ENCODE peak calls at places on chromosomes 5 and 9, in seven cellular contexts. N is neuronal stem cell, H is GM23338, F is H1, C is heart right ventricle, A is uterus, T is HepG2. Q is an unnamed sample.

GRCh38 chr9:126334626-126335621 is 8.3 kb downstream of the MVB12B start:
- DNase-seq in N (no peak), H (no peak), F (no peak), C (no peak), A (no peak), T (peak), Q (no peak)

GRCh38 chr9:23492126-23493002 is 333.7 kb downstream of the ELAVL2 start:
- DNase-seq in N (peak), H (peak), F (peak), C (no peak), A (no peak), T (peak), Q (no peak)

GRCh38 chr9:11618241-11618805 is 1005.5 kb upstream of the PTPRD start:
- DNase-seq in N (no peak), H (peak), F (no peak), C (no peak), A (no peak), T (no peak), Q (no peak)

GRCh38 chr9:69104830-69105527 is 69.1 kb upstream of the TJP2 start:
- DNase-seq in N (no peak), H (peak), F (peak), C (no peak), A (no peak), T (peak), Q (no peak)

GRCh38 chr5:16733597-16733996 is 116.8 kb upstream of the RETREG1 start:
- DNase-seq in N (no peak), H (peak), F (no peak), C (no peak), A (no peak), T (no peak), Q (peak)

GRCh38 chr5:80805038-80805437 is 150.3 kb upstream of the DHFR start:
- DNase-seq in N (no peak), H (no peak), F (no peak), C (no peak), A (no peak), T (no peak), Q (no peak)

GRCh38 chr5:114695292-114695904 is 333.5 kb downstream of the KCNN2 start:
- DNase-seq in N (no peak), H (no peak), F (no peak), C (no peak), A (no peak), T (no peak), Q (no peak)

GRCh38 chr5:99973779-99974178 is 561.4 kb upstream of the FAM174A start:
- DNase-seq in N (no peak), H (no peak), F (no peak), C (no peak), A (no peak), T (no peak), Q (no peak)

GRCh38 chr5:176611435-176611834 is 1.5 kb upstream of the GPRIN1 start:
- DNase-seq in N (peak), H (peak), F (no peak), C (peak), A (peak), T (peak), Q (no peak)

GRCh38 chr5:15550502-15551115 is 50.6 kb downstream of the FBXL7 start:
- DNase-seq in N (no peak), H (peak), F (no peak), C (no peak), A (no peak), T (no peak), Q (no peak)

GRCh38 chr5:86447362-86447761 is 170.4 kb upstream of the COX7C start:
- DNase-seq in N (no peak), H (no peak), F (no peak), C (no peak), A (no peak), T (no peak), Q (no peak)

GRCh38 chr5:38929838-38930237 is 84.0 kb downstream of the OSMR start:
- DNase-seq in N (no peak), H (no peak), F (no peak), C (no peak), A (no peak), T (no peak), Q (no peak)

GRCh38 chr9:135879619-135880018 is 27.7 kb downstream of the CAMSAP1 start:
- DNase-seq in N (no peak), H (no peak), F (no peak), C (no peak), A (no peak), T (no peak), Q (no peak)

GRCh38 chr9:131100445-131100844 is 4.1 kb downstream of the AIF1L start:
- DNase-seq in N (no peak), H (peak), F (no peak), C (no peak), A (no peak), T (no peak), Q (no peak)

GRCh38 chr5:84378420-84378819 is 6.3 kb downstream of the EDIL3 start:
- DNase-seq in N (no peak), H (no peak), F (no peak), C (no peak), A (no peak), T (no peak), Q (no peak)

GRCh38 chr5:74424162-74424868 is 216.2 kb downstream of the ENC1 start:
- DNase-seq in N (no peak), H (no peak), F (no peak), C (no peak), A (no peak), T (peak), Q (no peak)

GRCh38 chr5:125607018-125607417 is 816.2 kb upstream of the GRAMD2B start:
- DNase-seq in N (no peak), H (no peak), F (no peak), C (no peak), A (no peak), T (no peak), Q (no peak)

GRCh38 chr9:84711398-84711777 is 41.9 kb downstream of the NTRK2 start:
- DNase-seq in N (no peak), H (no peak), F (no peak), C (no peak), A (no peak), T (no peak), Q (no peak)

GRCh38 chr5:168179185-168179584 is 112.3 kb upstream of the WWC1 start:
- DNase-seq in N (no peak), H (no peak), F (no peak), C (no peak), A (no peak), T (no peak), Q (no peak)

GRCh38 chr9:120490888-120491595 is 88.9 kb downstream of the CDK5RAP2 start:
- DNase-seq in N (no peak), H (peak), F (no peak), C (no peak), A (no peak), T (no peak), Q (no peak)

GRCh38 chr9:75083188-75083976 is 4.6 kb downstream of the NMRK1 start:
- DNase-seq in N (no peak), H (peak), F (no peak), C (peak), A (no peak), T (peak), Q (peak)

GRCh38 chr9:125433461-125434001 is 171.9 kb downstream of the GAPVD1 start:
- DNase-seq in N (no peak), H (no peak), F (no peak), C (no peak), A (no peak), T (no peak), Q (no peak)

GRCh38 chr5:152288499-152288898 is 116.6 kb downstream of the NMUR2 start:
- DNase-seq in N (no peak), H (no peak), F (no peak), C (peak), A (peak), T (no peak), Q (no peak)

GRCh38 chr5:20615888-20616563 is 628.0 kb upstream of the CDH18 start:
- DNase-seq in N (no peak), H (peak), F (no peak), C (no peak), A (no peak), T (no peak), Q (no peak)

GRCh38 chr9:69079186-69079585 is 43.6 kb downstream of the FXN start:
- DNase-seq in N (no peak), H (no peak), F (no peak), C (no peak), A (no peak), T (no peak), Q (no peak)

GRCh38 chr9:70406446-70406862 is 8.0 kb downstream of the KLF9 start:
- DNase-seq in N (no peak), H (peak), F (no peak), C (no peak), A (peak), T (no peak), Q (no peak)

GRCh38 chr5:134132372-134133212 is 18.1 kb downstream of the TCF7 start:
- DNase-seq in N (no peak), H (peak), F (no peak), C (no peak), A (no peak), T (no peak), Q (peak)

GRCh38 chr5:90632799-90633198 is 74.2 kb downstream of the ADGRV1 start:
- DNase-seq in N (no peak), H (peak), F (no peak), C (no peak), A (no peak), T (no peak), Q (no peak)

GRCh38 chr5:39137391-39138181 is 63.4 kb upstream of the RICTOR start:
- DNase-seq in N (no peak), H (peak), F (no peak), C (no peak), A (no peak), T (no peak), Q (no peak)

GRCh38 chr9:14373319-14373632 is 59.3 kb upstream of the NFIB start:
- DNase-seq in N (no peak), H (no peak), F (no peak), C (no peak), A (no peak), T (no peak), Q (no peak)

GRCh38 chr5:58622884-58623871 is 40.3 kb downstream of the RAB3C start:
- DNase-seq in N (peak), H (no peak), F (no peak), C (no peak), A (no peak), T (no peak), Q (no peak)

GRCh38 chr5:52804359-52804758 is 16.6 kb downstream of the ITGA1 start:
- DNase-seq in N (no peak), H (no peak), F (no peak), C (no peak), A (no peak), T (no peak), Q (no peak)

GRCh38 chr5:160363661-160364060 is 6.8 kb downstream of the C1QTNF2 start:
- DNase-seq in N (peak), H (no peak), F (no peak), C (no peak), A (no peak), T (no peak), Q (no peak)

GRCh38 chr9:110143969-110144545 is 63.9 kb downstream of the C9orf152 start:
- DNase-seq in N (no peak), H (no peak), F (no peak), C (no peak), A (no peak), T (no peak), Q (no peak)

GRCh38 chr5:150112211-150113046 is 26.1 kb upstream of the CSF1R start:
- DNase-seq in N (peak), H (no peak), F (no peak), C (peak), A (peak), T (no peak), Q (no peak)

GRCh38 chr5:77266291-77266690 is 55.8 kb downstream of the PDE8B start:
- DNase-seq in N (no peak), H (no peak), F (no peak), C (no peak), A (no peak), T (no peak), Q (no peak)

GRCh38 chr9:135447126-135447525 is 32.5 kb upstream of the PPP1R26 start:
- DNase-seq in N (no peak), H (no peak), F (no peak), C (no peak), A (no peak), T (no peak), Q (no peak)

GRCh38 chr5:1429501-1429900 is 15.7 kb downstream of the SLC6A3 start:
- DNase-seq in N (no peak), H (no peak), F (no peak), C (no peak), A (no peak), T (no peak), Q (peak)

GRCh38 chr9:38362912-38363588 is 29.5 kb upstream of the ALDH1B1 start:
- DNase-seq in N (peak), H (peak), F (no peak), C (no peak), A (peak), T (peak), Q (no peak)

GRCh38 chr9:112555844-112556482 is 69.3 kb downstream of the KIAA1958 start:
- DNase-seq in N (no peak), H (no peak), F (no peak), C (no peak), A (no peak), T (peak), Q (no peak)

GRCh38 chr9:112556497-112557085 is 70.0 kb downstream of the KIAA1958 start:
- DNase-seq in N (no peak), H (no peak), F (no peak), C (no peak), A (no peak), T (no peak), Q (no peak)

GRCh38 chr9:112559629-112560413 is 73.2 kb downstream of the KIAA1958 start:
- DNase-seq in N (no peak), H (no peak), F (no peak), C (no peak), A (no peak), T (no peak), Q (no peak)

GRCh38 chr9:112558476-112558875 is 71.8 kb downstream of the KIAA1958 start:
- DNase-seq in N (no peak), H (no peak), F (no peak), C (no peak), A (no peak), T (no peak), Q (no peak)

DNA sequence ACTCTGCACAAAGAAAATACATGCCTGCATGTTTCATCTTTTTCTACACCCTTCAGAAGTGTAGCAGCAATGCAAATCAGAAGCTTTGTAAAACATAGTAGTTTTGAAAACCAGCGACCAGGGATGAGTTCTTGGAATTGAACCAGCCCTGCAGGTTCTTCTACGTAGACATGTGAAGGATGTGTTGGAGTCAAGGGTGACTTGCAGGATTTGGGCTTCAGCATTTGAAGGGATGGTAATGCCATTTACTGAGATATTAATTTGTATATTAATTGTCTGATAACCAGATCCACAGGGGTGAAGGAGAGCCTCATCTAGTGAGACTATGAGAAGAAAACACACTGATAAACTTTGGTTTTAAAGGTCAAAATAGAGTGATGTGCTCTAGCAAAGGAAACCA is 72.4 kb downstream of the KIAA1958 start:
- DNase-seq in N (no peak), H (no peak), F (no peak), C (no peak), A (no peak), T (no peak), Q (no peak)
- H3K4me3 ChIP-seq in N (no peak), H (no peak), F (no peak), C (no peak), A (no peak), T (no peak), Q (no peak)

DNA sequence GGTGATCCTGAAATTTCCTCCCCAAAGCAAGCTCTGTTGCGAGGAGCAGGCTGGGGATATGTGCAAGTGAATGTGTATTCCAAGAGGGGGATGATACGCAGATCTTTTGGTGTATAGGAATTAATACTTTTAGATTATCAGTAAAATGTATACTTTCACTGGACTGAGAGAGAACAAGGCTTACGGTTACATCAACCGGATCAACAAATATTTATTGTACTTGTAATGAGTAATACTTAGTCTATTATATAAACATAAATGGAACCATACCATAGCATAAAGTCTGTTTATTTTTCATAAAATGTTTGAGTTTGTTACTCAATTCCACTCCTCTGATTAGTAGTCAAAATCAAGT is 659 bp upstream of the PRKAA1 start:
- DNase-seq in N (no peak), H (no peak), F (no peak), C (no peak), A (no peak), T (no peak), Q (no peak)
- H3K27ac ChIP-seq in N (no peak), H (peak), F (peak), C (peak), A (peak), T (peak), Q (peak)

GRCh38 chr5:127830157-127830556 is 127.0 kb downstream of the CCDC192 start:
- DNase-seq in N (no peak), H (no peak), F (no peak), C (no peak), A (no peak), T (no peak), Q (no peak)

GRCh38 chr5:127833999-127834953 is 131.1 kb downstream of the CCDC192 start:
- DNase-seq in N (no peak), H (no peak), F (no peak), C (no peak), A (no peak), T (no peak), Q (no peak)

GRCh38 chr5:127827451-127827850 is 124.3 kb downstream of the CCDC192 start:
- DNase-seq in N (no peak), H (no peak), F (no peak), C (no peak), A (no peak), T (no peak), Q (no peak)

GRCh38 chr5:127830829-127831598 is 127.8 kb downstream of the CCDC192 start:
- DNase-seq in N (no peak), H (no peak), F (no peak), C (no peak), A (no peak), T (no peak), Q (no peak)

GRCh38 chr5:127832057-127832456 is 128.9 kb downstream of the CCDC192 start:
- DNase-seq in N (no peak), H (no peak), F (no peak), C (no peak), A (no peak), T (no peak), Q (no peak)
- H3K4me3 ChIP-seq in N (no peak), H (no peak), F (no peak), C (no peak), A (no peak), T (no peak), Q (no peak)

GRCh38 chr5:166594552-166594951 is 1696.9 kb upstream of the WWC1 start:
- DNase-seq in N (no peak), H (no peak), F (no peak), C (no peak), A (no peak), T (no peak), Q (no peak)

GRCh38 chr5:166596043-166596442 is 1695.4 kb upstream of the WWC1 start:
- DNase-seq in N (no peak), H (no peak), F (no peak), C (no peak), A (no peak), T (no peak), Q (no peak)

GRCh38 chr5:166595274-166595951 is 1696.0 kb upstream of the WWC1 start:
- DNase-seq in N (no peak), H (peak), F (no peak), C (no peak), A (no peak), T (no peak), Q (no peak)
- H3K27ac ChIP-seq in N (no peak), H (no peak), F (no peak), C (no peak), A (no peak), T (no peak), Q (no peak)

GRCh38 chr9:73093740-73094379 is 57.8 kb upstream of the ANXA1 start:
- DNase-seq in N (no peak), H (no peak), F (no peak), C (no peak), A (no peak), T (no peak), Q (no peak)
- H3K4me3 ChIP-seq in N (no peak), H (no peak), F (no peak), C (peak), A (no peak), T (peak), Q (no peak)

GRCh38 chr5:132363431-132364112 is 5.9 kb upstream of the SLC22A5 start:
- DNase-seq in N (no peak), H (no peak), F (no peak), C (no peak), A (no peak), T (no peak), Q (no peak)
- H3K27ac ChIP-seq in N (no peak), H (no peak), F (no peak), C (peak), A (no peak), T (no peak), Q (peak)

DNA sequence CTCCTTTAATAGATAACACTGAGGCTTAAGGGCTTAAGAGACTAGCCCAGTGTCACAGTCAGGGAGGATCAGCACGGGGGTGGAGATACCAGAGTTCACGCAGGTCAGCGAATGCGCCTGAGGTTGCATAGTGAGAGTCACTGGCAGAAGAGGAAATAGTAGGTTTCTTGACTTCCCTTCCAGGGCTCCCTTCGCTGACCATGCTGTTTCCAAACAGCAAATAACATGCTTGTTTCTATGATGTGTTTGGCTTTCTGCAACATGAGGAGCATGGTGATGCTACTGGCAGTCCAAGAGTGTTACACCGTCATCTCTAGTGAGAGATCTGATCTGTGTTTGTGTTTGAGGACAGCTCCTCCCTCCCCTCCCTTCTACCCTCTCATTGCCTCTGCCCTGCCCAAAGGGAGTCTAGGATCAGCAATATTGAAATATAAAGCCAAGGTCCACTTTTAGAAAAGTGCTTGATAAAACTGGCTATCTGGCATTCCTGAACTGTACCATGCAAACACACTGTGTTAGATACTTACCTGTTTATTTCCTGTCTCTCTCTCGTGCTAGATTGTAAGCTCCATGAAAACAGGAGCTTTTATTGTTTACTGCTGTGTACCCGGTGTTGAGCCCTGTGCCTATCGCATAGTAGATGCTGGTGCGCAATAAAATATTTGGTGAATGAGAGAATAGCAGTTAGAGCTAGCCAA is 12.3 kb downstream of the TLE4 start:
- DNase-seq in N (no peak), H (peak), F (no peak), C (peak), A (no peak), T (no peak), Q (no peak)
- H3K4me3 ChIP-seq in N (no peak), H (no peak), F (no peak), C (no peak), A (no peak), T (no peak), Q (no peak)

GRCh38 chr5:88761939-88762338 is 121.0 kb downstream of the MEF2C start:
- DNase-seq in N (no peak), H (no peak), F (no peak), C (no peak), A (no peak), T (no peak), Q (no peak)

GRCh38 chr5:88768411-88768810 is 114.6 kb downstream of the MEF2C start:
- DNase-seq in N (no peak), H (no peak), F (no peak), C (no peak), A (no peak), T (no peak), Q (no peak)

GRCh38 chr5:88769165-88769564 is 113.8 kb downstream of the MEF2C start:
- DNase-seq in N (no peak), H (no peak), F (no peak), C (no peak), A (peak), T (no peak), Q (no peak)

GRCh38 chr5:88761269-88761880 is 121.6 kb downstream of the MEF2C start:
- DNase-seq in N (no peak), H (no peak), F (no peak), C (no peak), A (no peak), T (no peak), Q (no peak)

GRCh38 chr5:88765798-88766197 is 117.2 kb downstream of the MEF2C start:
- DNase-seq in N (no peak), H (no peak), F (no peak), C (no peak), A (no peak), T (no peak), Q (no peak)
- H3K27ac ChIP-seq in N (no peak), H (no peak), F (no peak), C (no peak), A (no peak), T (no peak), Q (no peak)

Q was measured in dorsolateral prefrontal cortex.